ENCODE peak calls at places on chromosomes 16 and 17, in six cellular contexts. J is cardiac muscle cell, F is neural progenitor cell, W is body of pancreas, Y is heart left ventricle, V is heart right ventricle. G is an unnamed sample.

GRCh38 chr17:49436174-49436573 is 21.5 kb upstream of the PHB1 start:
- DNase-seq in J (no peak), F (no peak), W (no peak), Y (no peak), V (no peak), G (peak)

GRCh38 chr17:58918072-58918471 is 162.4 kb downstream of the PPM1E start:
- DNase-seq in J (no peak), F (peak), W (no peak), Y (no peak), V (no peak), G (no peak)

GRCh38 chr16:4306439-4307214 is 9.2 kb upstream of the GLIS2 start:
- DNase-seq in J (no peak), F (peak), W (no peak), Y (no peak), V (no peak), G (no peak)

GRCh38 chr17:71777048-71777638 is 343.7 kb upstream of the SOX9 start:
- DNase-seq in J (no peak), F (no peak), W (no peak), Y (no peak), V (no peak), G (no peak)

GRCh38 chr16:4091638-4092037 is 24.6 kb downstream of the ADCY9 start:
- DNase-seq in J (no peak), F (no peak), W (peak), Y (no peak), V (no peak), G (peak)

GRCh38 chr17:10792156-10792555 is 11.7 kb downstream of the TMEM238L start:
- DNase-seq in J (no peak), F (no peak), W (no peak), Y (no peak), V (no peak), G (no peak)

GRCh38 chr17:41254861-41255260 is 323 bp upstream of the KRTAP9-9 start:
- DNase-seq in J (no peak), F (no peak), W (no peak), Y (no peak), V (no peak), G (no peak)

GRCh38 chr16:57906385-57907316 is 64.3 kb downstream of the CNGB1 start:
- DNase-seq in J (no peak), F (peak), W (no peak), Y (no peak), V (no peak), G (no peak)

GRCh38 chr17:51298508-51299371 is 38.4 kb downstream of the UTP18 start:
- DNase-seq in J (peak), F (peak), W (no peak), Y (no peak), V (no peak), G (no peak)

GRCh38 chr17:69511244-69511643 is 96.7 kb downstream of the MAP2K6 start:
- DNase-seq in J (no peak), F (peak), W (no peak), Y (no peak), V (no peak), G (no peak)

GRCh38 chr17:50055055-50055425 is 870 bp upstream of the ITGA3 start:
- DNase-seq in J (no peak), F (peak), W (peak), Y (no peak), V (no peak), G (no peak)

GRCh38 chr16:16143941-16144340 is 79.4 kb downstream of the ABCC6 start:
- DNase-seq in J (no peak), F (no peak), W (no peak), Y (no peak), V (no peak), G (no peak)

GRCh38 chr16:66264311-66265105 is 102.0 kb upstream of the CDH5 start:
- DNase-seq in J (no peak), F (no peak), W (no peak), Y (no peak), V (no peak), G (peak)

GRCh38 chr17:63426041-63426916 is 19.8 kb downstream of the CYB561 start:
- DNase-seq in J (no peak), F (no peak), W (peak), Y (no peak), V (no peak), G (peak)

GRCh38 chr17:2094891-2095535 is 40.1 kb downstream of the HIC1 start:
- DNase-seq in J (peak), F (peak), W (peak), Y (peak), V (peak), G (no peak)

GRCh38 chr17:30158896-30159625 is 42.4 kb downstream of the NSRP1 start:
- DNase-seq in J (no peak), F (no peak), W (no peak), Y (no peak), V (no peak), G (no peak)

GRCh38 chr16:85308585-85309540 is 196.6 kb upstream of the CIBAR2 start:
- DNase-seq in J (no peak), F (no peak), W (no peak), Y (no peak), V (no peak), G (no peak)

GRCh38 chr16:23496826-23497542 is 13.3 kb downstream of the GGA2 start:
- DNase-seq in J (peak), F (no peak), W (peak), Y (no peak), V (no peak), G (no peak)

GRCh38 chr17:44763170-44763569 is 4.4 kb downstream of the ADAM11 start:
- DNase-seq in J (no peak), F (no peak), W (no peak), Y (no peak), V (no peak), G (no peak)

GRCh38 chr16:31273676-31274075 is 13.9 kb downstream of the ITGAM start:
- DNase-seq in J (no peak), F (no peak), W (no peak), Y (no peak), V (no peak), G (no peak)

GRCh38 chr17:13822671-13823070 is 220.9 kb upstream of the HS3ST3A1 start:
- DNase-seq in J (no peak), F (no peak), W (no peak), Y (no peak), V (no peak), G (no peak)

GRCh38 chr16:53090591-53091507 is 36.1 kb downstream of the CHD9 start:
- DNase-seq in J (peak), F (peak), W (peak), Y (peak), V (peak), G (peak)

GRCh38 chr17:2855063-2855600 is 58.9 kb downstream of the RAP1GAP2 start:
- DNase-seq in J (no peak), F (no peak), W (no peak), Y (no peak), V (no peak), G (no peak)

GRCh38 chr16:19872179-19872863 is 12.3 kb downstream of the GPRC5B start:
- DNase-seq in J (no peak), F (no peak), W (no peak), Y (no peak), V (no peak), G (no peak)

GRCh38 chr16:84638195-84638806 is 10.0 kb upstream of the KLHL36 start:
- DNase-seq in J (no peak), F (no peak), W (no peak), Y (no peak), V (no peak), G (no peak)

GRCh38 chr17:6094926-6095325 is 24.7 kb downstream of the WSCD1 start:
- DNase-seq in J (no peak), F (no peak), W (no peak), Y (no peak), V (no peak), G (no peak)

GRCh38 chr16:15482068-15482747 is 47.8 kb downstream of the BMERB1 start:
- DNase-seq in J (peak), F (no peak), W (peak), Y (peak), V (peak), G (peak)

DNA sequence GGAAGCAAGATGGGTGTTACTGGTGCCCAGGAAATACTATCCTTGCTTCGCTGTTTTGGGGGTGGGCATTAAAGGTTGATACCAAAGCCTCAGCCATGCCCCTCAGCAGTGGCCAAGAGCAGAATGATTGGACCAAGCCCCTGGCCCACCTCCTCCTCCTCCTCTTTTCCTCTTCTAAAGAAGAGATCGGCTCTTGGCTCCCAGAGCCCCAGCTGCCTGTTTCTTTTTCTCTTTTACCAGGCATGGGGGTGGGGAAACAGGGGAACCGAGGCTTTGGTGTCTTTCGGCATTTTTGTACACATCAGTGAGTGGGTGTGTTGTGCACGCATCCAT is 5.8 kb downstream of the THRA start:
- DNase-seq in J (no peak), F (no peak), W (no peak), Y (no peak), V (no peak), G (no peak)
- H3K27ac ChIP-seq in J (peak), F (peak), W (peak), Y (peak), V (peak), G (peak)

GRCh38 chr16:17447273-17447672 is 23.5 kb downstream of the XYLT1 start:
- DNase-seq in J (no peak), F (no peak), W (no peak), Y (no peak), V (no peak), G (no peak)

GRCh38 chr16:17451835-17452234 is 18.9 kb downstream of the XYLT1 start:
- DNase-seq in J (no peak), F (no peak), W (no peak), Y (no peak), V (no peak), G (no peak)

GRCh38 chr16:17450291-17450690 is 20.5 kb downstream of the XYLT1 start:
- DNase-seq in J (no peak), F (no peak), W (no peak), Y (no peak), V (no peak), G (no peak)

GRCh38 chr16:17446661-17447060 is 24.1 kb downstream of the XYLT1 start:
- DNase-seq in J (no peak), F (no peak), W (no peak), Y (no peak), V (no peak), G (no peak)

DNA sequence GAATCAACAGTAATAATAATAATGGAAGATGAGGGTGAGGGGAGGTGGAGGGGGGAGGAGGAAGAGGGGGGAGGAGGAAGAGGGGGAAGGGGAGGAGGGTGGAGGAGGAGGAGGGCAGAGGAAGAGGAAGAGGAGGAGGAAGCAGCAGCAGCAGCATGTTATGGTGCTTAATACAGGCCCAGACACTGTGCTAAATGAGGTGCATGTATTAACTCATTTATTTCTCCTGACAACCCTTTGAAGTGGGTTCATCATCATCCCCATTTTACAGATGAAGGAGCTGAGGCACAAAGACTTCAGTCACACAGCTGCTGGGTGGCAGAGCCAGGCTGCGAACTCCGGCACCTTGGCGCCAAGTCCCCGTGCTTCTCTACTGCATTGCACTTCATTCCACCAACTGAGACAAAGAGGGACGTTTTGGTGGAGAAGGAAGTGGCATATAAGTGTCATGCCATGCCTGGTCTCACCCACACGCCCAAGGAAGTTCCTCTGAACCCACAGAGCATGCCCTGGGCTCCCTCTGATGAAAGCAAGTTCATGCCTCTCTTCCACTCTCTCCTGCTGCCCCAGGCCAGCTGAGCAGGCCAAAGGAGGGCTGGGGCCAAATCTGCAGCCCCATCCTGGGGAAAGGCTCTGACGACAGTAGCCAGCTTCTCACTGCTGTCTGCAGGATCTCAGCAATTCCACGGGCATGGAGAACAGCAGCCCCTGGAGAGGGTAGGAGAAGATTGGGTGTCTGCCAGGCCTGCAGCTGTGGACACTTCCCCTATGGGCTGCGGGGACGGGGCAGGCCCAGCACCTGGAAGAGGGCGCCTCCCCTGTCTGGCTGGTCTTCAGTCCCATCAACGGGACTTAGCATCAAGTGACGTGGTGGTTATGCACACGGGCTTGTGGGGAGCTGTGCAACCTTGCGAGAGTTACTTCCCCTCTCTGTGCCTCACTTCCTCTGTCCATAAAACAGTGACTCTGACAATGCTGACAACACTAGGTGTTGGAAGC is 21.8 kb downstream of the XYLT1 start:
- DNase-seq in J (no peak), F (no peak), W (no peak), Y (peak), V (peak), G (no peak)
- TF ChIP-seq CTCF in J (no peak), F (no peak), W (peak), Y (no peak), V (no peak), G (no peak)

DNA sequence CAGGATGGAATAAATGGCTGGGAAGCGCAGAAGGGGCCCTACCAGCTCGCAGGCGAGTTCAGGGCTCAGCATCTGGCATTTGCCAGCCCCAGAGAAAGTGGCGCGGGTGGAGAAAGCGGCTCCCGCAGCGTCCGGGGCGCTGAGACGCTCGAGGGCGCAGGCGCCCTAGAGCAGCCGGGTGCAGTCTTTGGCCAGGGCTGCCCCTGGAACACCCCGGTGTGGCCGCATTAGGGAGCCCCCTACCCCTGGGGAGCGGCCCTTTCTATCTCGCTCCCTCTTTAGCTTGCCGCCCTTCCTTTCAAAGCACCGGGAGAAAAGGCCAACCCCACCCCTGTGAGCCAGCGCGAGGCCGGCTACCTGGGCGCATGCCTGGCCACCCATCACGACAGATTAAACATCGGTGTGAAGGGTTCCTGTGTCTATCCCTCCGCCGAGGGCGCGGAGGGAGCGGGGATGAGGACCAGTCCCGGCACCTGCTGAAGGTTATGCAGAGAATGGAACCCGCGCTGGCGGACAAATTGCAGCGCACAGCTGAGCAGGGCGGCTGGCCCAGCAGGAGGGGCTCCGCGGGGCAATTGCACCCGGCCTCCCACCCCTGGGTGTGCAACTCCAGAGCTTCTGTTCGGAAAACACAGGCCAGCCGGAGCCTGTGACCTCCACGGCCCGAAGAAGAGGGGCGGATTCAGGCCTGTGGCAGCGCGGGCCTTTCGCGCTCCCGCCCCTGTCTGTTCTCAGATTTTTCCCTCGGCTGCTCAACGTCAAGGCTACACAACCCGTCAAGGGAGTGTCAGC is 15.6 kb upstream of the FOXF1 start:
- DNase-seq in J (no peak), F (peak), W (no peak), Y (no peak), V (no peak), G (no peak)
- H3K27ac ChIP-seq in J (no peak), F (no peak), W (no peak), Y (no peak), V (no peak), G (no peak)

DNA sequence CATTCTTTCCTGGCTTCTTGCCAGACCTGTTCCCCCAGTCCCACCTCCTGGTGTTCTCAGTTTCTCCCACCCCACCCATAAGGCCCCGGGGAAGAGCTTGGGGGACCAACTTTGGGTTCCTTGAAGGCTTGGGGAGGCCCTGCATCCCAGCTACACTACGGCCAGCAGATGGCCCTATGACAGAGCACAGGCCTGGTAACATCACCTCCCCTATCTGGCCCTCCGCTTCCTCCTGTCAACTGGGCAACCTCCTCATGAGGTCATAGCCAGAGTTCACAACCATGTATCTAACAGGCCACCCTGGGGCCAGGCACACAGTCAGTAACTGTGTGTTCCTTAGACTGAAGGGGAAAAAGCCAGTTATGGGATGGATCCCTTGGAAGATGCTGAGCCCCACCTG is 31.4 kb downstream of the MYO15A start:
- DNase-seq in J (peak), F (peak), W (no peak), Y (no peak), V (no peak), G (no peak)
- TF ChIP-seq CTCF in J (peak), F (peak), W (no peak), Y (no peak), V (no peak), G (no peak)

GRCh38 chr17:82527893-82528292 is 8.4 kb downstream of the FOXK2 start:
- DNase-seq in J (no peak), F (no peak), W (no peak), Y (no peak), V (no peak), G (no peak)

GRCh38 chr17:82525712-82526111 is 6.2 kb downstream of the FOXK2 start:
- DNase-seq in J (no peak), F (no peak), W (no peak), Y (no peak), V (no peak), G (no peak)

GRCh38 chr17:82528484-82529265 is 9.1 kb downstream of the FOXK2 start:
- DNase-seq in J (peak), F (peak), W (peak), Y (peak), V (peak), G (peak)

GRCh38 chr17:82531431-82531881 is 11.9 kb downstream of the FOXK2 start:
- DNase-seq in J (peak), F (no peak), W (no peak), Y (no peak), V (no peak), G (no peak)

GRCh38 chr17:82529914-82530300 is 10.4 kb downstream of the FOXK2 start:
- DNase-seq in J (no peak), F (no peak), W (no peak), Y (no peak), V (no peak), G (no peak)
- H3K27ac ChIP-seq in J (peak), F (peak), W (no peak), Y (no peak), V (no peak), G (peak)

GRCh38 chr16:6360641-6361040 is 972.0 kb upstream of the RBFOX1 start:
- DNase-seq in J (no peak), F (no peak), W (no peak), Y (no peak), V (no peak), G (no peak)
- TF ChIP-seq CTCF in J (no peak), F (peak), W (no peak), Y (no peak), V (no peak), G (no peak)

GRCh38 chr17:67422887-67423286 is 45.8 kb downstream of the PITPNC1 start:
- DNase-seq in J (no peak), F (no peak), W (no peak), Y (no peak), V (no peak), G (no peak)
- H3K27ac ChIP-seq in J (no peak), F (no peak), W (no peak), Y (peak), V (no peak), G (peak)